ENCODE peak calls at places on chromosomes 7 and 10, in five cellular contexts. X, V, B, W and G are unnamed samples.

GRCh38 chr7:26857534-26858228 is 6.7 kb downstream of the SKAP2 start:
- DNase-seq in B (peak; percentile 44), X (peak; percentile 28), V (no peak), W (peak; percentile 59), G (no peak)

GRCh38 chr10:44950326-44951225 is 9.0 kb upstream of the RASSF4 start:
- DNase-seq in X (no peak), V (no peak), W (no peak), B (no peak), G (no peak)

GRCh38 chr7:47578581-47579270 is 3.2 kb downstream of the TNS3 start:
- DNase-seq in W (no peak), X (peak; percentile 54), V (peak; percentile 73), B (peak; percentile 84), G (no peak)

GRCh38 chr7:47329320-47329926 is 252.5 kb downstream of the TNS3 start:
- DNase-seq in B (no peak), V (no peak), X (peak; percentile 7), W (no peak), G (no peak)

GRCh38 chr10:118870467-118871243 is 115.9 kb upstream of the CACUL1 start:
- DNase-seq in V (peak; percentile 10), X (peak; percentile 97), W (no peak), B (peak; percentile 91), G (peak; percentile 10)

GRCh38 chr10:114095676-114096331 is 52.1 kb downstream of the ADRB1 start:
- DNase-seq in W (no peak), V (no peak), X (no peak), B (no peak), G (no peak)

GRCh38 chr10:108184129-108184528 is 1019.6 kb upstream of the SORCS1 start:
- DNase-seq in X (no peak), V (no peak), B (no peak), W (no peak), G (no peak)

GRCh38 chr7:115447495-115447894 is 525.6 kb downstream of the MDFIC start:
- DNase-seq in X (no peak), W (no peak), B (no peak), V (no peak), G (no peak)

GRCh38 chr7:132414857-132415256 is 161.4 kb downstream of the PLXNA4 start:
- DNase-seq in B (no peak), W (no peak), V (no peak), X (no peak), G (no peak)

GRCh38 chr10:86942441-86943315 is 14.7 kb downstream of the MMRN2 start:
- DNase-seq in V (no peak), B (peak; percentile 45), X (no peak), W (no peak), G (no peak)

GRCh38 chr7:133484135-133484534 is 231.3 kb downstream of the EXOC4 start:
- DNase-seq in X (no peak), V (no peak), W (no peak), B (no peak), G (no peak)

GRCh38 chr7:29122081-29122480 is 24.3 kb downstream of the CPVL start:
- DNase-seq in X (no peak), W (no peak), V (no peak), B (no peak), G (no peak)

GRCh38 chr7:76506081-76506440 is 4.3 kb upstream of the UPK3B start:
- DNase-seq in V (no peak), B (no peak), W (no peak), X (no peak), G (no peak)

GRCh38 chr7:88401009-88401623 is 94.4 kb upstream of the STEAP4 start:
- DNase-seq in X (peak; percentile 3), W (peak; percentile 16), B (peak; percentile 5), V (no peak), G (no peak)
- TF ChIP-seq CTCF in X (peak; percentile 33), W (peak; percentile 33), B (peak; percentile 13), V (peak; percentile 11), G (no peak)

DNA sequence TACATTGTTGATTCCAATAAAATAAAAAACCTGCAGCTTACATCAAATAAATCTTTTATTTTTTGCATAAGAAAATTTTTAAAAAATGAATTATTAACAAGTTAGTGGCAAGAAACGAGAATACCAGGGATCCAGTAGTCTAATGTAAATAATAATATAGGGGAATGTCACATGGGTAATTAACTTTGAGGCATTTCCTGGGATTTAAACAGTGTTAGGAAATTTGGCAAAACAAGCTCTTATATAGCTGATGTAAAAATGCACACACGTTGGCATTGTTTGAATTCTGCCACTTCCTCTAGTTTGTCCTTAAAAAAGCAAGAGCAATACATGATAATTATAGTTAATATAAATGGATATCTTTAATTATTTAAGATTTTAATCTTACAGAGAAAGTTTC is 768.6 kb downstream of the CNTNAP2 start:
- DNase-seq in W (no peak), B (no peak), X (no peak), V (no peak), G (no peak)
- H3K4me3 ChIP-seq in W (no peak overlapping the region), B (no peak overlapping the region), X (no peak overlapping the region), V (no peak overlapping the region), G (no peak overlapping the region)

DNA sequence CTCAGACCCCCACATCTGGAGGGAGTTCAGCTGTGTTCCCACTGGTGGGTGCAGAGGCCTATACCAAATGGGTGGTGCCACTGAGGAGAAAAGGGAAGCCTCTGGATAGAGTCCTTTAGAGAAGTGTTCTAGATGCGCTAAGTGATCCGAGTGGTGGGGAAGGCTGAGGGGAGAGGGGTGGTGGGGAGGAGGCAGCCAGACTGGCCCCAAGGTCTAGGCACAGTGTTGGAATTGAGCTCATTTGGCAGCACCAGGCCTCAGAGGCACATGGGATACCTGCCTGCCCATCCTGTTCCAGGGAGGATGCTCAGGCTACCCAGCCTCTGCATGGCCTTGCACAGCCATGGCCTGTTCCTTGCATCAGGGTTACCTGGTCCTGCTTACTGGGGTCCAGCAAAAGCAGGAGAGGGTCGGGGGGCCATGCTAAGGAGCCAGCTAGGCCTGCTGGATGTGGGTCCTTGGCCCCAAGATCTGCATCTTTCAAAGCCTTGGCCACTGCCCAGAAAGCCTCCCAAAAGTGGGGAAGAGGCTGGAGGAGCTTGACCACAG is 99.6 kb downstream of the NEURL1 start:
- DNase-seq in B (no peak), W (no peak), V (no peak), X (no peak), G (no peak)
- TF ChIP-seq CTCF in B (no peak), W (no peak), V (no peak), X (no peak), G (no peak)

DNA sequence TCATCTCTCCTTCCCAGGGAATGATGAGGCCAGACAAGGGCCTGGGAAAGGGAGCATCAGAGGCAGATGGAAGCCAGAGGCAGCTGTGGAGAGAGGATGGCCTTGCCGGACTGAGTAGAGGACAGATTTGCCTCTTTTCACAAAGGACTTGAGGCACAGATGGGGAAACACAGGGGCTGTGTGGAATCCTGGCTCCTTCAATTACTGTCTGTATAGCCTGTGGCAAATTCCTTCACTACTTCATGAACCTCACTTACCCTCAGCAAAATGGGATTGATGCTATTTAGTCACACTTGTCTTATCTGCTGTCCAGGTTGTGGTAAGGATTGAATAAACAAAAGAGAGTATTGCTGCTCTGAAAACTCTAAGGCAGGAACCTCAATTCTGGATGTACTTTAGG is 40.3 kb downstream of the SLC25A28 start:
- DNase-seq in W (no peak), X (no peak), V (no peak), B (no peak), G (no peak)
- H3K4me3 ChIP-seq in W (no peak overlapping the region), X (no peak overlapping the region), V (no peak overlapping the region), B (no peak overlapping the region), G (no peak overlapping the region)

GRCh38 chr7:81297317-81297716 is 378.5 kb upstream of the SEMA3C start:
- DNase-seq in X (peak; percentile 11), W (no peak), B (peak; percentile 15), V (no peak), G (no peak)

GRCh38 chr7:81299711-81300110 is 380.9 kb upstream of the SEMA3C start:
- DNase-seq in B (no peak), V (no peak), W (no peak), X (peak; percentile 17), G (no peak)

GRCh38 chr7:81299272-81299671 is 380.4 kb upstream of the SEMA3C start:
- DNase-seq in X (peak; percentile 96), B (peak; percentile 96), W (no peak), V (peak; percentile 93), G (peak; percentile 93)

GRCh38 chr7:81300779-81301178 is 381.9 kb upstream of the SEMA3C start:
- DNase-seq in V (no peak), X (no peak), B (peak; percentile 8), W (no peak), G (no peak)

GRCh38 chr7:81301815-81302214 is 383.0 kb upstream of the SEMA3C start:
- DNase-seq in B (no peak), W (peak; percentile 84), V (no peak), X (no peak), G (no peak)
- TF ChIP-seq CTCF in B (no peak), W (no peak), V (no peak), X (no peak), G (no peak)

GRCh38 chr7:134613623-134614347 is 32.9 kb upstream of the BPGM start:
- DNase-seq in B (peak; percentile 98), V (peak; percentile 97), W (no peak), X (peak; percentile 98), G (peak; percentile 94)
- H3K4me3 ChIP-seq in B (no peak overlapping the region), V (no peak overlapping the region), W (no peak overlapping the region), X (no peak overlapping the region), G (no peak overlapping the region)

DNA sequence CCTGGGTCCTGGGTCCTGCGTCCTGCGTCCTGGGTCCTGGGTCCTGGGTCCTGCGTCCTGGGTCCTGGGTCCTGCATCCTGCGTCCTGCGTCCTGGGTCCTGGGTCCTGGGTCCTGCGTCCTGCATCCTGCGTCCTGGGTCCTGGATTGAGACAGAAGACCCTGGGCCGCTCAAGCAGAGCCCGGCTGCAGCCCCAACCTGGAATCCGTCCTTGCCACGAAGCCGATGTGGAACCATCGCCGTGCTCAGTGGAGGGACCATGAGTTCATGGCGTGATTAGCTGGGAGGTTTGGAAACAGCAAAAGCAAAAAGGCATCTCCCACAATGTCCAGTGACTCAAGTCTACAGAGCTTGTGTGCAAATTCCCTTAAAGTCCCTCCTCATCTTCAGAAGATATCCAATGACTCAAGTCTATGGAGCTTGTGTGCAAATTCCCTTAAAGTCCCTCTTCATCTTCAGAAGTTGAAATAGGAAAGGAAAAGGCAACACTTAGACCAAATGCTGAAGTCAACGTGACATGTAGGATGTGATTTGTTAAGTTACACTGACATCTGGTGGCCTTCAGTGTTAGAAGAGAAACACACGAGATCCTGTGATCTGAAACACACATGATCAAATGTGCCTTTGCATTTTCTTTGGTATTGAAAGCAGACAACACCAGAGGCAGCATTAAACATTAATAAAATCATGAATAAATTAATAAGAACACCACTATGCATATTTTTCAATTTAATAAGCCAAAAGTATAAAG is 179.9 kb downstream of the PTPRN2 start:
- DNase-seq in X (peak; percentile 38), B (peak; percentile 13), V (no peak), W (peak; percentile 61), G (no peak)
- TF ChIP-seq CTCF in X (peak; percentile 14), B (no peak), V (no peak), W (no peak), G (no peak)